ENCODE peak calls at places on chromosomes 3 and 15, in five cellular contexts. One of them, this sample, is unnamed. For H3K36me3, the result is how much of the 10 kb centered on the place peaks cover.

GRCh38 chr3:4687167-4687566 is 194.0 kb downstream of the ITPR1 start:
- DNase-seq in CD8-positive, alpha-beta memory T cell: no peak
- DNase-seq in aorta: no peak
- DNase-seq in body of pancreas: peak
- DNase-seq in mucosa of descending colon: no peak
- DNase-seq in this sample: no peak

GRCh38 chr3:45365060-45365459 is 23.3 kb upstream of the LARS2 start:
- DNase-seq in CD8-positive, alpha-beta memory T cell: no peak
- DNase-seq in aorta: no peak
- DNase-seq in body of pancreas: no peak
- DNase-seq in mucosa of descending colon: no peak
- DNase-seq in this sample: no peak

GRCh38 chr3:159629329-159630084 is 359.1 kb upstream of the IL12A start:
- DNase-seq in CD8-positive, alpha-beta memory T cell: no peak
- DNase-seq in aorta: no peak
- DNase-seq in body of pancreas: no peak
- DNase-seq in mucosa of descending colon: no peak
- DNase-seq in this sample: no peak

GRCh38 chr15:76185716-76186115 is 125.6 kb downstream of the ETFA start:
- DNase-seq in CD8-positive, alpha-beta memory T cell: no peak
- DNase-seq in aorta: no peak
- DNase-seq in body of pancreas: no peak
- DNase-seq in mucosa of descending colon: peak
- DNase-seq in this sample: peak

GRCh38 chr3:108388136-108389132 is 92.1 kb downstream of the HHLA2 start:
- DNase-seq in CD8-positive, alpha-beta memory T cell: no peak
- DNase-seq in aorta: no peak
- DNase-seq in body of pancreas: no peak
- DNase-seq in mucosa of descending colon: no peak
- DNase-seq in this sample: no peak

GRCh38 chr3:102979682-102980378 is 545.0 kb downstream of the ZPLD1 start:
- DNase-seq in CD8-positive, alpha-beta memory T cell: no peak
- DNase-seq in aorta: peak
- DNase-seq in body of pancreas: peak
- DNase-seq in mucosa of descending colon: peak
- DNase-seq in this sample: peak

GRCh38 chr3:129592362-129593150 is 13.9 kb downstream of the PLXND1 start:
- DNase-seq in CD8-positive, alpha-beta memory T cell: no peak
- DNase-seq in aorta: peak
- DNase-seq in body of pancreas: peak
- DNase-seq in mucosa of descending colon: peak
- DNase-seq in this sample: peak

GRCh38 chr3:16329792-16330061 is 64.7 kb downstream of the OXNAD1 start:
- DNase-seq in CD8-positive, alpha-beta memory T cell: no peak
- DNase-seq in aorta: no peak
- DNase-seq in body of pancreas: no peak
- DNase-seq in mucosa of descending colon: no peak
- DNase-seq in this sample: no peak

GRCh38 chr3:186067360-186068242 is 41.3 kb downstream of the ETV5 start:
- DNase-seq in CD8-positive, alpha-beta memory T cell: no peak
- DNase-seq in aorta: no peak
- DNase-seq in body of pancreas: no peak
- DNase-seq in mucosa of descending colon: no peak
- DNase-seq in this sample: no peak

GRCh38 chr15:77179541-77179998 is 108.7 kb upstream of the TSPAN3 start:
- DNase-seq in CD8-positive, alpha-beta memory T cell: peak
- DNase-seq in aorta: no peak
- DNase-seq in body of pancreas: no peak
- DNase-seq in mucosa of descending colon: no peak
- DNase-seq in this sample: no peak

GRCh38 chr15:57743424-57743823 is 36.9 kb downstream of the POLR2M start:
- DNase-seq in CD8-positive, alpha-beta memory T cell: no peak
- DNase-seq in aorta: no peak
- DNase-seq in body of pancreas: no peak
- DNase-seq in mucosa of descending colon: no peak
- DNase-seq in this sample: no peak

GRCh38 chr3:115363071-115363470 is 216.0 kb upstream of the ZBTB20 start:
- DNase-seq in CD8-positive, alpha-beta memory T cell: no peak
- DNase-seq in aorta: no peak
- DNase-seq in body of pancreas: no peak
- DNase-seq in mucosa of descending colon: no peak
- DNase-seq in this sample: no peak

GRCh38 chr15:78082106-78082742 is 4.7 kb upstream of the TBC1D2B start:
- DNase-seq in CD8-positive, alpha-beta memory T cell: no peak
- DNase-seq in aorta: peak
- DNase-seq in body of pancreas: peak
- DNase-seq in mucosa of descending colon: peak
- DNase-seq in this sample: no peak

GRCh38 chr3:100107227-100107626 is 7.1 kb downstream of the FILIP1L start:
- DNase-seq in CD8-positive, alpha-beta memory T cell: no peak
- DNase-seq in aorta: no peak
- DNase-seq in body of pancreas: no peak
- DNase-seq in mucosa of descending colon: no peak
- DNase-seq in this sample: no peak

GRCh38 chr15:68098465-68098864 is 44.4 kb downstream of the PIAS1 start:
- DNase-seq in CD8-positive, alpha-beta memory T cell: no peak
- DNase-seq in aorta: no peak
- DNase-seq in body of pancreas: no peak
- DNase-seq in mucosa of descending colon: no peak
- DNase-seq in this sample: no peak

GRCh38 chr3:172391592-172392302 is 56.5 kb downstream of the GHSR start:
- DNase-seq in CD8-positive, alpha-beta memory T cell: no peak
- DNase-seq in aorta: no peak
- DNase-seq in body of pancreas: no peak
- DNase-seq in mucosa of descending colon: no peak
- DNase-seq in this sample: no peak

GRCh38 chr3:127006781-127007436 is 24.0 kb downstream of the PLXNA1 start:
- DNase-seq in CD8-positive, alpha-beta memory T cell: no peak
- DNase-seq in aorta: no peak
- DNase-seq in body of pancreas: no peak
- DNase-seq in mucosa of descending colon: no peak
- DNase-seq in this sample: peak

GRCh38 chr3:57143886-57144459 is 21.2 kb downstream of the IL17RD start:
- DNase-seq in CD8-positive, alpha-beta memory T cell: no peak
- DNase-seq in aorta: no peak
- DNase-seq in body of pancreas: no peak
- DNase-seq in mucosa of descending colon: no peak
- DNase-seq in this sample: no peak

GRCh38 chr3:132083159-132083558 is 48.3 kb upstream of the CPNE4 start:
- DNase-seq in CD8-positive, alpha-beta memory T cell: no peak
- DNase-seq in aorta: no peak
- DNase-seq in body of pancreas: no peak
- DNase-seq in mucosa of descending colon: no peak
- DNase-seq in this sample: no peak

GRCh38 chr15:99558084-99558483 is 7.7 kb upstream of the MEF2A start:
- DNase-seq in CD8-positive, alpha-beta memory T cell: no peak
- DNase-seq in aorta: no peak
- DNase-seq in body of pancreas: no peak
- DNase-seq in mucosa of descending colon: no peak
- DNase-seq in this sample: no peak
- H3K36me3 ChIP-seq in CD8-positive, alpha-beta memory T cell: under half
- H3K36me3 ChIP-seq in aorta: under half
- H3K36me3 ChIP-seq in body of pancreas: under half
- H3K36me3 ChIP-seq in mucosa of descending colon: under half
- H3K36me3 ChIP-seq in this sample: under half

GRCh38 chr3:12903881-12904280 is 62.5 kb upstream of the RPL32 start:
- DNase-seq in CD8-positive, alpha-beta memory T cell: no peak
- DNase-seq in aorta: no peak
- DNase-seq in body of pancreas: no peak
- DNase-seq in mucosa of descending colon: peak
- DNase-seq in this sample: no peak
- H3K36me3 ChIP-seq in CD8-positive, alpha-beta memory T cell: under half
- H3K36me3 ChIP-seq in aorta: under half
- H3K36me3 ChIP-seq in body of pancreas: under half
- H3K36me3 ChIP-seq in mucosa of descending colon: under half
- H3K36me3 ChIP-seq in this sample: half or more

GRCh38 chr3:53181024-53181371 is 20.0 kb downstream of the PRKCD start:
- DNase-seq in CD8-positive, alpha-beta memory T cell: no peak
- DNase-seq in aorta: no peak
- DNase-seq in body of pancreas: no peak
- DNase-seq in mucosa of descending colon: peak
- DNase-seq in this sample: no peak

GRCh38 chr3:53179580-53179979 is 18.6 kb downstream of the PRKCD start:
- DNase-seq in CD8-positive, alpha-beta memory T cell: no peak
- DNase-seq in aorta: no peak
- DNase-seq in body of pancreas: no peak
- DNase-seq in mucosa of descending colon: no peak
- DNase-seq in this sample: no peak

GRCh38 chr3:53178246-53178645 is 17.2 kb downstream of the PRKCD start:
- DNase-seq in CD8-positive, alpha-beta memory T cell: no peak
- DNase-seq in aorta: no peak
- DNase-seq in body of pancreas: no peak
- DNase-seq in mucosa of descending colon: no peak
- DNase-seq in this sample: no peak

GRCh38 chr3:53181528-53181927 is 20.5 kb downstream of the PRKCD start:
- DNase-seq in CD8-positive, alpha-beta memory T cell: no peak
- DNase-seq in aorta: no peak
- DNase-seq in body of pancreas: no peak
- DNase-seq in mucosa of descending colon: no peak
- DNase-seq in this sample: no peak

DNA sequence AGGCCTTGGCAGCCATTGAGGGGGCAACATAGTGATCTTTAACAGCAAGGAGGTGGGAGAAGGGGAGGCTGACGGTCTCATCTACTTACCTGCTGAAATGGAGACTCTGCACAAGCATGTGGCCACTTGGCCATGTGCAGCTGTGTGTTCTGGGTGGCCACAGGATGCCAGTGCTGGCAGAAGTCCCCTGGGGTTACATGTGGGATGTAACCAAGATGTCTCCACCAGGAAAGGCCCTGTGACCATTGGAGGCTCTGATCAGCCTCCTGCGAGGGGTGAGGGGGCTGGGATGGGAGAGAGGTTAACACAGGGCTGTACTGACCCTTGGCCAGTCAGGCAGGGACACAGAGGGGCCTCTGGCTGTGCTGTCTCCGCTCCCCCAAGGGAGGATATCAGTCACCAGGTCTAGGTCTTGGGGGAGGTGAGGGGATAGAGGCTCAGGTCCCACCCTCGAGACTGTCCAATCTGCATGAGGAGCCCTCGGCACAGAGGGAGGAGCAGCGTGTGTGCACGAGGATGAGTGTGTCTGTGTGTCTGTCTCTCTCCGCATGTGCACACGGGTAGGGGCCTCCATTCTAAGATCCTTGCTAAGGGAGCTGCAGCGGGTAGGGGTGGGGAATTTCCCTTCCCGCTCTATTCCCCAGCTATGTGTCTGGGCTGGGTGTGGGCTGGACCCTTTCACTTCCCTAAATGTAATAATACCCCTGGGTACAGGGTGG is 19.5 kb downstream of the PRKCD start:
- DNase-seq in CD8-positive, alpha-beta memory T cell: no peak
- DNase-seq in aorta: no peak
- DNase-seq in body of pancreas: no peak
- DNase-seq in mucosa of descending colon: no peak
- DNase-seq in this sample: no peak
- H3K36me3 ChIP-seq in CD8-positive, alpha-beta memory T cell: under half
- H3K36me3 ChIP-seq in aorta: under half
- H3K36me3 ChIP-seq in body of pancreas: under half
- H3K36me3 ChIP-seq in mucosa of descending colon: under half
- H3K36me3 ChIP-seq in this sample: under half

DNA sequence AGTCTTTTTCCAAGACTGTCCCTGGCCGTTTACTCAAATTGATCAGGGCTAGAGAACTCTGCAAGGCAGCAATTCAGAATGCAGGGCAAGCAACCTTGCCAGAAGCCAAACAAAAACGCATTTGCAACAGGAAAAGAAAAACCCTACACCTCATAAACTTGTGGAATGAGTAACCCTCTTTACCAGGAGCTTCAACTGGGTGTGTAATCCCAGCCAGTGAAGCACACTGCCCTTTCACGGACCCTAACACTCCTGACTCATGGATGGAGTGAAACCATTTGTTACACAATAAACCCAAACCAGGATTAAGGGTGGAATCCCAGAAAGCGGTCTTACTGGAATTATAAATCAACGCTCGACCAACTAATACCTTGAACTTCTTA is 14.8 kb upstream of the LDHAL6B start:
- DNase-seq in CD8-positive, alpha-beta memory T cell: no peak
- DNase-seq in aorta: no peak
- DNase-seq in body of pancreas: no peak
- DNase-seq in mucosa of descending colon: no peak
- DNase-seq in this sample: no peak
- H3K36me3 ChIP-seq in CD8-positive, alpha-beta memory T cell: under half
- H3K36me3 ChIP-seq in aorta: under half
- H3K36me3 ChIP-seq in body of pancreas: under half
- H3K36me3 ChIP-seq in mucosa of descending colon: under half
- H3K36me3 ChIP-seq in this sample: under half

This sample was measured in adrenal gland.